ENCODE peak calls at places on chromosome 6, in eight cellular contexts. R is GM12878, D is mammary epithelial cell, X is HCT116, Z is fibroblast of lung, H is A673, S is GM23338, A is neural progenitor cell. C is an unnamed sample.

GRCh38 chr6:24980507-24981384 is 45.0 kb upstream of the RIPOR2 start:
- DNase-seq in S (peak), X (no peak), H (peak), R (no peak), D (peak), Z (peak), A (peak), C (peak)

GRCh38 chr6:88650029-88650619 is 313.3 kb downstream of the RNGTT start:
- DNase-seq in Z (peak), A (no peak), S (no peak), R (peak), D (no peak), X (no peak), H (no peak), C (peak)

GRCh38 chr6:118468682-118469465 is 79.2 kb upstream of the PLN start:
- DNase-seq in Z (peak), R (no peak), D (peak), X (no peak), H (no peak), S (no peak), A (no peak), C (peak)

GRCh38 chr6:141131616-141132015 is 1001.1 kb upstream of the GJE1 start:
- DNase-seq in D (no peak), X (no peak), R (no peak), A (no peak), Z (no peak), H (no peak), S (no peak), C (no peak)

GRCh38 chr6:30380464-30380863 is 35.5 kb downstream of the RPP21 start:
- DNase-seq in A (no peak), D (no peak), R (no peak), S (no peak), X (no peak), H (no peak), Z (no peak), C (no peak)

GRCh38 chr6:145836170-145836569 is 21.6 kb upstream of the FBXO30 start:
- DNase-seq in H (peak), Z (peak), A (no peak), R (no peak), D (peak), S (peak), X (no peak), C (peak)

GRCh38 chr6:130018830-130019795 is 732 bp downstream of the L3MBTL3 start:
- DNase-seq in A (peak), S (peak), X (no peak), H (peak), D (peak), R (no peak), Z (peak), C (peak)

GRCh38 chr6:11433860-11434259 is 103.7 kb upstream of the TMEM170B start:
- DNase-seq in D (no peak), X (no peak), S (no peak), H (no peak), A (no peak), Z (no peak), R (no peak), C (no peak)

GRCh38 chr6:162538643-162539064 is 188.9 kb downstream of the PRKN start:
- DNase-seq in S (no peak), Z (no peak), X (no peak), D (no peak), R (no peak), A (no peak), H (peak), C (no peak)

GRCh38 chr6:86357877-86358276 is 579.5 kb upstream of the HTR1E start:
- DNase-seq in H (no peak), S (peak), R (no peak), D (no peak), A (peak), X (no peak), Z (no peak), C (no peak)

GRCh38 chr6:90440586-90441338 is 144.1 kb upstream of the BACH2 start:
- DNase-seq in H (no peak), Z (no peak), S (no peak), D (no peak), A (peak), R (no peak), X (no peak), C (no peak)

GRCh38 chr6:30769088-30769852 is 24.9 kb upstream of the IER3 start:
- DNase-seq in S (peak), H (peak), X (peak), Z (peak), D (peak), A (peak), R (no peak), C (peak)

GRCh38 chr6:139597781-139598368 is 223.4 kb upstream of the CITED2 start:
- DNase-seq in X (no peak), H (peak), R (no peak), Z (peak), A (peak), D (peak), S (no peak), C (peak)

GRCh38 chr6:3013486-3013885 is 13.8 kb downstream of the NQO2 start:
- DNase-seq in X (no peak), R (no peak), A (no peak), S (no peak), Z (peak), H (no peak), D (peak), C (peak)

GRCh38 chr6:38776515-38776914 is 61.4 kb downstream of the DNAH8 start:
- DNase-seq in A (no peak), H (no peak), Z (peak), D (peak), S (no peak), R (no peak), X (no peak), C (peak)

GRCh38 chr6:3128381-3129108 is 10.0 kb downstream of the BPHL start:
- DNase-seq in S (no peak), R (no peak), Z (no peak), D (no peak), A (no peak), H (no peak), X (no peak), C (no peak)

GRCh38 chr6:47598367-47598766 is 100.0 kb upstream of the ADGRF4 start:
- DNase-seq in R (no peak), X (no peak), S (no peak), H (no peak), Z (no peak), A (no peak), D (no peak), C (no peak)

GRCh38 chr6:104789770-104790190 is 69.9 kb downstream of the HACE1 start:
- DNase-seq in D (peak), R (no peak), X (peak), A (no peak), H (peak), Z (peak), S (peak), C (peak)

GRCh38 chr6:1613631-1614447 is 4.1 kb downstream of the FOXC1 start:
- DNase-seq in Z (no peak), A (peak), X (no peak), D (peak), R (no peak), H (no peak), S (peak), C (peak)
- TF ChIP-seq EZH2 in Z (no peak), A (peak), X (no peak), D (no peak), R (no peak), H (no peak), S (no peak), C (no peak)

GRCh38 chr6:43776115-43776798 is 6.2 kb downstream of the VEGFA start:
- DNase-seq in D (no peak), S (no peak), X (no peak), A (no peak), Z (no peak), H (no peak), R (peak), C (no peak)

GRCh38 chr6:43773050-43773956 is 3.3 kb downstream of the VEGFA start:
- DNase-seq in H (peak), D (peak), R (no peak), A (peak), Z (peak), X (peak), S (peak), C (peak)

GRCh38 chr6:43774776-43775583 is 5.0 kb downstream of the VEGFA start:
- DNase-seq in S (peak), X (no peak), D (peak), R (no peak), H (peak), Z (peak), A (peak), C (peak)

GRCh38 chr6:43772571-43773049 is 2.6 kb downstream of the VEGFA start:
- DNase-seq in R (no peak), A (peak), X (no peak), S (peak), H (peak), D (no peak), Z (peak), C (peak)

GRCh38 chr6:43773981-43774775 is 4.2 kb downstream of the VEGFA start:
- DNase-seq in Z (no peak), D (no peak), X (no peak), S (no peak), R (no peak), A (no peak), H (no peak), C (no peak)
- H3K27ac ChIP-seq in Z (peak), D (peak), X (peak), S (peak), R (peak), A (no peak), H (peak), C (peak)

GRCh38 chr6:10393544-10394225 is 21.2 kb downstream of the TFAP2A start:
- DNase-seq in D (no peak), X (no peak), S (no peak), Z (no peak), H (no peak), A (no peak), R (no peak), C (no peak)
- TF ChIP-seq EZH2 in D (no peak), X (no peak), S (peak), Z (no peak), H (no peak), A (peak), R (no peak), C (no peak)

GRCh38 chr6:116512155-116512559 is 718 bp downstream of the CALHM5 start:
- DNase-seq in R (no peak), Z (no peak), X (no peak), A (no peak), D (no peak), H (peak), S (no peak), C (peak)
- H3K27ac ChIP-seq in R (no peak), Z (peak), X (no peak), A (no peak), D (no peak), H (peak), S (peak), C (peak)

GRCh38 chr6:108168501-108168979 is 2.7 kb downstream of the NR2E1 start:
- DNase-seq in A (peak), S (peak), D (no peak), H (no peak), R (no peak), X (no peak), Z (peak), C (peak)
- TF ChIP-seq EZH2 in A (peak), S (peak), D (peak), H (peak), R (no peak), X (no peak), Z (no peak), C (peak)

GRCh38 chr6:7976485-7977010 is 66.0 kb upstream of the TXNDC5 start:
- DNase-seq in H (no peak), R (no peak), S (no peak), D (no peak), A (no peak), Z (no peak), X (no peak), C (peak)
- H3K27ac ChIP-seq in H (no peak), R (no peak), S (no peak), D (no peak), A (no peak), Z (no peak), X (no peak), C (no peak)

GRCh38 chr6:1624071-1624847 is 14.5 kb downstream of the FOXC1 start:
- DNase-seq in H (peak), D (no peak), R (no peak), X (no peak), A (peak), Z (no peak), S (peak), C (no peak)

GRCh38 chr6:1625926-1626413 is 16.3 kb downstream of the FOXC1 start:
- DNase-seq in Z (no peak), H (peak), X (no peak), D (no peak), R (no peak), A (no peak), S (no peak), C (no peak)

GRCh38 chr6:1623769-1624070 is 14.0 kb downstream of the FOXC1 start:
- DNase-seq in D (no peak), Z (no peak), X (no peak), H (no peak), A (no peak), S (no peak), R (no peak), C (no peak)

GRCh38 chr6:1625352-1625773 is 15.6 kb downstream of the FOXC1 start:
- DNase-seq in A (peak), H (no peak), X (no peak), S (no peak), Z (no peak), D (no peak), R (no peak), C (no peak)

DNA sequence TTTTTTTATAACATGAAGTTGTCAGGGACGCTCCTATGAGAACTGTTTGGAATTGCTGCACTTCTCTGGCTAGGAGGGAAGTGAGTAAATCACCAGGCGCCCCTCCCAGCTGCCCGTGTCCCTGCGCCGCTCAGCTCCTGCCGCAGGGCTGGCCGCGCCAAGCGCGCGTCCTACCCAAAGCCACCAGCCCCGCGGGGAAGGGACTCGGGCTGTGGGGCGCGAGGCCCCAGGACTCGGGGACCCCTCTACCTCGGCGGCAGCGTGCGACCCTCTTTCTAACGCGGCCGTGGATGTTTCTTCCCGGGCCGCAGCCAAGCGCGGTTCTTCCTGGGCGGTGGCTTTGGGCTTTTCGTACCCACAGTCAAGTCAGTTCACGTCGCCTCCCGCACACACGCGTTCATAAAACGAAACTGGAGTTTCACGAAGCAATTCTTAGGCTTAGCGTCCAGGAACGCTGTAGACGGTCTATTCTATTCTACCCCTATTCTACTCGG is 15.2 kb downstream of the FOXC1 start:
- DNase-seq in D (peak), Z (peak), S (peak), A (peak), H (peak), R (no peak), X (no peak), C (peak)
- TF ChIP-seq EZH2 in D (no peak), Z (no peak), S (no peak), A (peak), H (no peak), R (no peak), X (no peak), C (no peak)

GRCh38 chr6:148104131-148104530 is 238.5 kb upstream of the SASH1 start:
- DNase-seq in Z (no peak), A (no peak), R (no peak), H (no peak), X (no peak), D (no peak), S (no peak), C (no peak)
- H3K27ac ChIP-seq in Z (no peak), A (no peak), R (no peak), H (no peak), X (no peak), D (no peak), S (no peak), C (no peak)

GRCh38 chr6:28812778-28813569 is 110.8 kb downstream of the TRIM27 start:
- DNase-seq in A (no peak), R (no peak), H (no peak), D (no peak), X (no peak), Z (no peak), S (no peak), C (no peak)

GRCh38 chr6:28816339-28816908 is 107.4 kb downstream of the TRIM27 start:
- DNase-seq in H (no peak), S (no peak), D (no peak), Z (no peak), A (peak), R (no peak), X (no peak), C (no peak)

GRCh38 chr6:28811873-28812272 is 111.9 kb downstream of the TRIM27 start:
- DNase-seq in D (peak), R (no peak), H (peak), S (peak), X (no peak), Z (peak), A (peak), C (no peak)

GRCh38 chr6:28816909-28817807 is 106.6 kb downstream of the TRIM27 start:
- DNase-seq in H (peak), Z (peak), D (peak), A (peak), R (no peak), S (peak), X (no peak), C (peak)

GRCh38 chr6:28814032-28814976 is 109.5 kb downstream of the TRIM27 start:
- DNase-seq in R (no peak), D (no peak), X (no peak), A (peak), S (peak), H (peak), Z (no peak), C (no peak)
- TF ChIP-seq EZH2 in R (no peak), D (no peak), X (no peak), A (peak), S (peak), H (no peak), Z (peak), C (peak)

GRCh38 chr6:33745558-33745957 is 1.1 kb downstream of the IP6K3 start:
- DNase-seq in R (no peak), D (no peak), S (no peak), A (no peak), H (no peak), X (no peak), Z (no peak), C (peak)
- H3K27ac ChIP-seq in R (no peak), D (no peak), S (no peak), A (peak), H (no peak), X (no peak), Z (peak), C (no peak)